ENCODE peak calls at places on chromosomes 13 and 19, in eight cellular contexts. S is T-helper 17 cell; J is stimulated activated CD8-positive, alpha-beta memory T cell treated with anti-CD3 and anti-CD28 coated beads, Interleukin-4, amount 100 ng/mL, for 24 hours; X is activated naive CD4-positive, alpha-beta T cell treated with anti-CD3 and anti-CD28 coated beads, Interleukin-2, amount 10 ng/mL, durations not matched to agents 7 days and 5 days; K is Caki2; N is brain microvascular endothelial cell; O is NCI-H1417; Y is amniotic stem cell. B is an unnamed sample.

GRCh38 chr13:109746364-109746763 is 40.0 kb downstream of the IRS2 start:
- DNase-seq in S (no peak), Y (no peak), X (no peak), J (no peak), N (no peak), K (no peak), O (no peak), B (no peak)

GRCh38 chr19:19618384-19619051 is at the start of gene PBX4:
- DNase-seq in Y (peak), X (peak), O (peak), K (peak), J (peak), N (peak), S (peak), B (peak)

GRCh38 chr13:110471156-110471832 is 90.2 kb downstream of the RAB20 start:
- DNase-seq in O (no peak), K (no peak), N (no peak), Y (no peak), J (no peak), S (no peak), X (no peak), B (no peak)

GRCh38 chr13:95564948-95565347 is 12.4 kb downstream of the CLDN10 start:
- DNase-seq in N (no peak), Y (peak), X (no peak), K (peak), O (no peak), S (no peak), J (no peak), B (no peak)

GRCh38 chr19:16274466-16274865 is 50.2 kb upstream of the KLF2 start:
- DNase-seq in J (no peak), X (no peak), S (no peak), K (no peak), Y (no peak), N (no peak), O (no peak), B (no peak)

GRCh38 chr13:46089213-46089612 is 15.6 kb downstream of the CPB2 start:
- DNase-seq in O (no peak), S (no peak), N (no peak), K (no peak), X (no peak), J (no peak), Y (no peak), B (no peak)

GRCh38 chr13:40613192-40613818 is 53.1 kb downstream of the FOXO1 start:
- DNase-seq in X (peak), N (no peak), S (peak), K (no peak), Y (no peak), O (no peak), J (peak), B (no peak)

GRCh38 chr19:10107817-10108367 is 1.7 kb downstream of the PPAN start:
- DNase-seq in J (no peak), X (no peak), S (no peak), K (no peak), N (no peak), O (no peak), Y (no peak), B (no peak)

GRCh38 chr19:35054626-35055025 is 13.1 kb downstream of the HPN start:
- DNase-seq in O (no peak), N (no peak), K (no peak), X (no peak), Y (no peak), J (no peak), S (no peak), B (no peak)

GRCh38 chr13:45615501-45616101 is at the start of gene ERICH6B:
- DNase-seq in S (no peak), J (no peak), N (peak), X (peak), O (peak), K (no peak), Y (no peak), B (peak)

GRCh38 chr13:24106429-24106828 is 54.1 kb upstream of the SPATA13 start:
- DNase-seq in J (no peak), X (no peak), Y (no peak), O (no peak), S (no peak), N (no peak), K (no peak), B (no peak)

B was measured in neural crest cell.